ENCODE peak calls at places on chromosomes 16 and 17, in six cellular contexts. O is GM23338; L is stimulated activated CD8-positive, alpha-beta memory T cell treated with anti-CD3 and anti-CD28 coated beads, Interleukin-4, amount 100 ng/mL, for 4 hours; S is stimulated activated CD4-positive, alpha-beta T cell treated with anti-CD3 and anti-CD28 coated beads, Interleukin-15, amount 100 ng/mL, for 1 hour; G is lower leg skin; F is astrocyte of the hippocampus. V is an unnamed sample.

GRCh38 chr16:52035406-52035805 is 511.5 kb downstream of the TOX3 start:
- DNase-seq in G (no peak), S (no peak), L (no peak), O (no peak), F (peak; percentile 53), V (no peak)

GRCh38 chr17:77210946-77211541 is 70.3 kb downstream of the SEC14L1 start:
- DNase-seq in F (no peak), L (no peak), S (no peak), O (no peak), G (no peak), V (no peak)

GRCh38 chr17:76166906-76167305 is 25.9 kb upstream of the FOXJ1 start:
- DNase-seq in O (no peak), S (no peak), F (no peak), G (peak; percentile 39), L (no peak), V (no peak)

GRCh38 chr16:69830534-69831211 is 68.5 kb downstream of the WWP2 start:
- DNase-seq in L (no peak), O (no peak), S (no peak), F (peak; percentile 19), G (no peak), V (peak; percentile 43)

GRCh38 chr16:56932588-56933265 is 785 bp downstream of the HERPUD1 start:
- DNase-seq in F (peak; percentile 64), S (no peak), L (no peak), O (peak; percentile 37), G (peak; percentile 95), V (peak; percentile 58)

GRCh38 chr17:79541038-79541437 is 69.8 kb downstream of the RBFOX3 start:
- DNase-seq in L (no peak), F (no peak), S (no peak), G (no peak), O (no peak), V (no peak)

GRCh38 chr16:86580063-86580797 is 1.9 kb downstream of the FOXL1 start:
- DNase-seq in G (no peak), O (no peak), F (peak; percentile 52), L (no peak), S (no peak), V (no peak)

GRCh38 chr17:5587431-5588032 is 3.2 kb upstream of the NLRP1 start:
- DNase-seq in G (no peak), F (peak; percentile 85), O (peak; percentile 86), S (no peak), L (no peak), V (peak; percentile 41)

GRCh38 chr17:61247438-61247837 is 152.2 kb upstream of the TBX2 start:
- DNase-seq in S (no peak), G (no peak), L (no peak), O (no peak), F (peak; percentile 84), V (no peak)

GRCh38 chr16:49342336-49343265 is 31.0 kb upstream of the C16orf78 start:
- DNase-seq in S (no peak), L (no peak), O (no peak), F (no peak), G (peak; percentile 76), V (no peak)

GRCh38 chr16:27179500-27180072 is 23.7 kb upstream of the KDM8 start:
- DNase-seq in S (peak; percentile 67), F (peak; percentile 63), G (peak; percentile 97), O (peak; percentile 91), L (peak; percentile 83), V (peak; percentile 56)

GRCh38 chr17:12296120-12296727 is 275.5 kb downstream of the MAP2K4 start:
- DNase-seq in L (no peak), S (no peak), F (no peak), G (no peak), O (peak; percentile 32), V (no peak)